ENCODE peak calls at places on chromosomes 1 and 21, in four cellular contexts. L is BE2C, B is transverse colon, E is AG04449. J is an unnamed sample.

GRCh38 chr1:185257947-185258203 is 59.2 kb downstream of the IVNS1ABP start:
- DNase-seq in L (no peak), B (no peak), E (no peak), J (no peak)

GRCh38 chr1:24189528-24189927 is 2.4 kb upstream of the IFNLR1 start:
- DNase-seq in L (no peak), B (peak; percentile 65), E (no peak), J (no peak)

GRCh38 chr1:94335950-94336349 is 82.2 kb upstream of the ABCD3 start:
- DNase-seq in L (peak; percentile 59), B (peak; percentile 70), E (peak; percentile 72), J (peak; percentile 81)

GRCh38 chr1:8303141-8303540 is 14.8 kb upstream of the SLC45A1 start:
- DNase-seq in L (no peak), B (no peak), E (peak; percentile 24), J (no peak)

GRCh38 chr1:26618561-26618960 is 77.3 kb upstream of the ARID1A start:
- DNase-seq in L (no peak), B (no peak), E (no peak), J (no peak)

GRCh38 chr1:172293379-172293778 is 127.1 kb upstream of the C1orf105 start:
- DNase-seq in L (no peak), B (no peak), E (peak; percentile 53), J (no peak)

GRCh38 chr1:206941766-206942418 is 4.4 kb downstream of the PIGR start:
- DNase-seq in L (no peak), B (peak; percentile 83), E (no peak), J (no peak)

GRCh38 chr1:192669174-192669573 is 33.2 kb downstream of the RGS13 start:
- DNase-seq in L (no peak), B (no peak), E (no peak), J (no peak)

GRCh38 chr1:162671664-162672415 is 39.6 kb downstream of the DDR2 start:
- DNase-seq in L (no peak), B (no peak), E (no peak), J (no peak)

GRCh38 chr1:43529206-43529731 is 1.4 kb upstream of the PTPRF start:
- DNase-seq in L (peak; percentile 75), B (peak; percentile 89), E (peak; percentile 53), J (peak; percentile 58)

GRCh38 chr1:193558491-193559028 is 372.1 kb upstream of the B3GALT2 start:
- DNase-seq in L (no peak), B (no peak), E (peak; percentile 24), J (peak; percentile 89)

GRCh38 chr1:200130552-200130951 is 103.0 kb downstream of the NR5A2 start:
- DNase-seq in L (no peak), B (no peak), E (no peak), J (no peak)

GRCh38 chr1:168135982-168136708 is 585 bp downstream of the GPR161 start:
- DNase-seq in L (peak; percentile 19), B (peak; percentile 62), E (no peak), J (no peak)

GRCh38 chr1:46137901-46138300 is 5.5 kb upstream of the PIK3R3 start:
- DNase-seq in L (no peak), B (no peak), E (no peak), J (no peak)

GRCh38 chr1:171138973-171139372 is 46.1 kb upstream of the FMO2 start:
- DNase-seq in L (no peak), B (no peak), E (no peak), J (no peak)

GRCh38 chr1:218366322-218367052 is 21.4 kb downstream of the TGFB2 start:
- DNase-seq in L (no peak), B (no peak), E (no peak), J (no peak)

GRCh38 chr1:240866724-240867123 is 254.8 kb upstream of the GREM2 start:
- DNase-seq in L (no peak), B (no peak), E (no peak), J (no peak)

GRCh38 chr1:198157847-198158765 is 1.3 kb downstream of the NEK7 start:
- DNase-seq in L (peak; percentile 15), B (peak; percentile 14), E (no peak), J (no peak)

GRCh38 chr1:155940531-155940992 is 876 bp upstream of the RXFP4 start:
- DNase-seq in L (peak; percentile 36), B (peak; percentile 63), E (no peak), J (no peak)

GRCh38 chr1:71908871-71909390 is 373.4 kb downstream of the NEGR1 start:
- DNase-seq in L (no peak), B (no peak), E (no peak), J (no peak)

GRCh38 chr21:44682580-44683151 is 703 bp upstream of the KRTAP12-1 start:
- DNase-seq in L (no peak), B (no peak), E (no peak), J (no peak)

GRCh38 chr1:31505884-31506497 is 70.3 kb upstream of the TINAGL1 start:
- DNase-seq in L (no peak), B (no peak), E (peak; percentile 42), J (no peak)

GRCh38 chr21:37531402-37532042 is 164.9 kb downstream of the DYRK1A start:
- DNase-seq in L (no peak), B (peak; percentile 20), E (no peak), J (no peak)

GRCh38 chr1:26021647-26022403 is at the start of gene EXTL1:
- DNase-seq in L (peak; percentile 73), B (no peak), E (no peak), J (no peak)

GRCh38 chr1:224499204-224499603 is 64.6 kb upstream of the WDR26 start:
- DNase-seq in L (no peak), B (no peak), E (no peak), J (no peak)

GRCh38 chr1:151511636-151512215 is 539 bp downstream of the CGN start:
- DNase-seq in L (peak; percentile 78), B (peak; percentile 66), E (no peak), J (no peak)

GRCh38 chr1:169472759-169473158 is 13.0 kb downstream of the SLC19A2 start:
- DNase-seq in L (no peak), B (no peak), E (no peak), J (peak; percentile 88)

GRCh38 chr1:207393610-207394009 is 60.5 kb upstream of the CR2 start:
- DNase-seq in L (no peak), B (no peak), E (peak; percentile 84), J (peak; percentile 97)

GRCh38 chr1:236303675-236304074 is 21.9 kb upstream of the ERO1B start:
- DNase-seq in L (no peak), B (no peak), E (no peak), J (no peak)

GRCh38 chr1:14567056-14567455 is 31.4 kb upstream of the KAZN start:
- DNase-seq in L (no peak), B (no peak), E (no peak), J (no peak)

GRCh38 chr1:96360036-96360795 is 361.4 kb upstream of the PTBP2 start:
- DNase-seq in L (no peak), B (no peak), E (no peak), J (no peak)

GRCh38 chr1:22653741-22654140 is 705 bp downstream of the C1QB start:
- DNase-seq in L (no peak), B (no peak), E (no peak), J (no peak)
- H3K4me3 ChIP-seq in L (no peak overlapping the region), B (peak overlapping the region; percentile 4), E (no peak overlapping the region), J (no peak overlapping the region)

GRCh38 chr1:196312739-196313138 is 295.5 kb downstream of the KCNT2 start:
- DNase-seq in L (no peak), B (no peak), E (no peak), J (no peak)

DNA sequence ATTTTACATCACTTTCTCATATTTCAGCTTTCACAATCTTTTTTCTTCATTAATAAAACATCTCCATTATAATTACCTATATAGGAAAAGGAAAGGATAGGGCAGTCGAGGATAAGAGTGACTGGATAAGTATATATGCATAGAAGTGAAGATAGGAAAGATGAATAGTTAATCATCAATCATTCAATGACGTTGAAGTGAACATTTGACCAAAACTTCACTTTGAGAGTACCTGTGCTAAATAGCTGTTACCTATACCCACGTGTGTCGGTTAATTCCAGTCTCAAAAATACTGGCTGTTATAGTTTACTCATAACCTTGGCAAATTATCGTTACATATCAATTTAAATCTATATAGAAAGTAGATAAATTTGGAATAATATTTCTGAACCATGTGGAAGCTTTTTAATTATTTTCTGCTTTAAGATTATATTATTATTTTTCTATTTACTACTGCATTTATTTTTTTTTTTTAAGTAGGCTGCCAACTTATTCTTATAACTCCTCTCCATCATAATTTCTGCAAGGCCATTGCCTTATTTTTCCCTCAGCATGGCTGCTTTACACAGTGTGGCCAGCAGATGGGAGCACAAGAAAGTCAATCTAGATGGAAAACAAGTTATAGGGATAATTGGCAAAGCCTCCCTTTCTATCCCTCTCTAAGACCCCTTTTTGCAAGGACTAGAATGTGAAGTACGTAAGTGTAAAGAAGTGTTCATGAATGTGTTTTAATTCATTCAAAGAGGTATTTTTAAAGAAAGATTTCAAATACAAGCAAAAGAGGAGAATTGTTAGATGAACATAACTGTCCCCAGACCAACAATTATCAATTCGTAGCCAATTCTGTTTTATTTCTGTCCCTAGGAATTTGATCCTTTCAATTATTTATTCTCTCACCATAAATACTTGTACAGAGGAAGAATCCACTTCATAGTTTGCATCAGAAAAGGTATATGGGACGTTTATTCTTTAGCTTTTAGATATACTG is 290.4 kb downstream of the KCNT2 start:
- DNase-seq in L (peak; percentile 49), B (no peak), E (peak; percentile 3), J (no peak)
- TF ChIP-seq CTCF in L (peak; percentile 85), B (peak; percentile 23), E (peak; percentile 64), J (peak; percentile 69)

GRCh38 chr1:234722267-234722704 is 112.3 kb upstream of the IRF2BP2 start:
- DNase-seq in L (no peak), B (no peak), E (no peak), J (no peak)

GRCh38 chr1:234726359-234726836 is 116.4 kb upstream of the IRF2BP2 start:
- DNase-seq in L (no peak), B (no peak), E (no peak), J (no peak)

GRCh38 chr1:234722904-234723588 is 113.1 kb upstream of the IRF2BP2 start:
- DNase-seq in L (peak; percentile 58), B (peak; percentile 73), E (peak; percentile 69), J (peak; percentile 80)

GRCh38 chr1:234725177-234726132 is 115.5 kb upstream of the IRF2BP2 start:
- DNase-seq in L (no peak), B (no peak), E (no peak), J (no peak)

GRCh38 chr1:234724517-234725176 is 114.7 kb upstream of the IRF2BP2 start:
- DNase-seq in L (peak; percentile 78), B (peak; percentile 71), E (no peak), J (no peak)
- H3K4me3 ChIP-seq in L (peak overlapping the region; percentile 47), B (peak overlapping the region; percentile 6), E (peak overlapping the region; percentile 42), J (no peak overlapping the region)

DNA sequence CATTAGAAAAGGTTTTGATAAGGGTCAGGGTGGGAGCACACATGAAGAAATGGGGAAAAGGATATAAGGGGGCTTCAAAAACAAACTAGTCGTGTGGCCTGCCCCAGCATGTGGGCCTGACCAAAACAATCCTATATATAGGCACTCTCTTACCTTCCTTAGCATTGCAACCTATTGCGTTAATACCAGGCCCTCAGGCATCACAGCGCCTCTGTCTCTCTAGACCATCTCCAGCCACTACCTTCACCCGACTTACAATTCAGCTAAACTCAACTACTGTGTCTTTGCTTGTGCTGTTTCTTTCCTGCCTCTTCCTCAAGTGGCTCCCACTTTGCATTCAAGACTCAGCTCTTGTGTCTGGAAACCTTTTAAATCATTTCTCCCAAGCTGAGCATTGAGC is 47.0 kb upstream of the GJA5 start:
- DNase-seq in L (no peak), B (no peak), E (no peak), J (no peak)
- TF ChIP-seq CTCF in L (no peak), B (no peak), E (no peak), J (no peak)

GRCh38 chr1:56575865-56576264 is 3.5 kb downstream of the PLPP3 start:
- DNase-seq in L (no peak), B (no peak), E (no peak), J (no peak)
- H3K4me3 ChIP-seq in L (no peak overlapping the region), B (no peak overlapping the region), E (peak overlapping the region; percentile 89), J (no peak overlapping the region)

J was measured in retinal pigment epithelial cell.